ENCODE peak calls at places on chromosomes 12 and 14, in eight cellular contexts. One of them, this sample, is unnamed.

GRCh38 chr14:32230181-32230580 is 27.1 kb upstream of the RNU6-8 start:
- DNase-seq in brain microvascular endothelial cell: no peak
- DNase-seq in left ventricle myocardium inferior: no peak
- DNase-seq in Peyer's patch: no peak
- DNase-seq in astrocyte: peak
- DNase-seq in GM10248: no peak
- DNase-seq in WTC11: no peak
- DNase-seq in endothelial cell: no peak
- DNase-seq in this sample: no peak

GRCh38 chr12:132321321-132322118 is 7.9 kb downstream of the GALNT9 start:
- DNase-seq in WTC11: no peak
- DNase-seq in left ventricle myocardium inferior: no peak
- DNase-seq in brain microvascular endothelial cell: no peak
- DNase-seq in endothelial cell: no peak
- DNase-seq in Peyer's patch: no peak
- DNase-seq in astrocyte: no peak
- DNase-seq in GM10248: no peak
- DNase-seq in this sample: no peak

GRCh38 chr14:66652736-66653135 is 144.8 kb downstream of the GPHN start:
- DNase-seq in endothelial cell: no peak
- DNase-seq in Peyer's patch: no peak
- DNase-seq in astrocyte: no peak
- DNase-seq in WTC11: no peak
- DNase-seq in GM10248: no peak
- DNase-seq in left ventricle myocardium inferior: no peak
- DNase-seq in brain microvascular endothelial cell: no peak
- DNase-seq in this sample: no peak

GRCh38 chr14:58942516-58942915 is 246.0 kb upstream of the DAAM1 start:
- DNase-seq in brain microvascular endothelial cell: no peak
- DNase-seq in left ventricle myocardium inferior: no peak
- DNase-seq in WTC11: no peak
- DNase-seq in Peyer's patch: no peak
- DNase-seq in endothelial cell: no peak
- DNase-seq in GM10248: no peak
- DNase-seq in astrocyte: peak
- DNase-seq in this sample: no peak

GRCh38 chr14:70278281-70278680 is 81.2 kb downstream of the COX16 start:
- DNase-seq in GM10248: no peak
- DNase-seq in WTC11: no peak
- DNase-seq in astrocyte: no peak
- DNase-seq in Peyer's patch: no peak
- DNase-seq in endothelial cell: no peak
- DNase-seq in brain microvascular endothelial cell: no peak
- DNase-seq in left ventricle myocardium inferior: no peak
- DNase-seq in this sample: no peak

GRCh38 chr12:124865728-124866127 is 2.1 kb upstream of the SCARB1 start:
- DNase-seq in left ventricle myocardium inferior: no peak
- DNase-seq in brain microvascular endothelial cell: no peak
- DNase-seq in endothelial cell: no peak
- DNase-seq in GM10248: no peak
- DNase-seq in WTC11: no peak
- DNase-seq in Peyer's patch: no peak
- DNase-seq in astrocyte: no peak
- DNase-seq in this sample: no peak

GRCh38 chr14:36652542-36653201 is 9.0 kb upstream of the PAX9 start:
- DNase-seq in endothelial cell: no peak
- DNase-seq in Peyer's patch: no peak
- DNase-seq in brain microvascular endothelial cell: no peak
- DNase-seq in left ventricle myocardium inferior: no peak
- DNase-seq in GM10248: no peak
- DNase-seq in WTC11: no peak
- DNase-seq in astrocyte: no peak
- DNase-seq in this sample: no peak

GRCh38 chr12:88298761-88299242 is 156.7 kb downstream of the TMTC3 start:
- DNase-seq in astrocyte: peak
- DNase-seq in left ventricle myocardium inferior: no peak
- DNase-seq in Peyer's patch: no peak
- DNase-seq in WTC11: no peak
- DNase-seq in brain microvascular endothelial cell: peak
- DNase-seq in GM10248: no peak
- DNase-seq in endothelial cell: no peak
- DNase-seq in this sample: no peak

GRCh38 chr12:116478243-116478773 is 80.9 kb upstream of the MAP1LC3B2 start:
- DNase-seq in WTC11: no peak
- DNase-seq in Peyer's patch: no peak
- DNase-seq in astrocyte: no peak
- DNase-seq in brain microvascular endothelial cell: no peak
- DNase-seq in GM10248: no peak
- DNase-seq in left ventricle myocardium inferior: no peak
- DNase-seq in endothelial cell: no peak
- DNase-seq in this sample: no peak

GRCh38 chr12:90126125-90126524 is 417.5 kb upstream of the ATP2B1 start:
- DNase-seq in GM10248: no peak
- DNase-seq in endothelial cell: no peak
- DNase-seq in Peyer's patch: no peak
- DNase-seq in astrocyte: peak
- DNase-seq in WTC11: no peak
- DNase-seq in left ventricle myocardium inferior: no peak
- DNase-seq in brain microvascular endothelial cell: no peak
- DNase-seq in this sample: no peak

GRCh38 chr14:23482814-23483128 is 13.3 kb downstream of the NGDN start:
- DNase-seq in GM10248: no peak
- DNase-seq in Peyer's patch: no peak
- DNase-seq in astrocyte: no peak
- DNase-seq in endothelial cell: no peak
- DNase-seq in left ventricle myocardium inferior: no peak
- DNase-seq in brain microvascular endothelial cell: no peak
- DNase-seq in WTC11: no peak
- DNase-seq in this sample: no peak
- TF ChIP-seq CTCF in GM10248: no peak
- TF ChIP-seq CTCF in Peyer's patch: no peak
- TF ChIP-seq CTCF in astrocyte: no peak
- TF ChIP-seq CTCF in endothelial cell: no peak
- TF ChIP-seq CTCF in left ventricle myocardium inferior: no peak
- TF ChIP-seq CTCF in brain microvascular endothelial cell: no peak
- TF ChIP-seq CTCF in WTC11: no peak
- TF ChIP-seq CTCF in this sample: no peak

DNA sequence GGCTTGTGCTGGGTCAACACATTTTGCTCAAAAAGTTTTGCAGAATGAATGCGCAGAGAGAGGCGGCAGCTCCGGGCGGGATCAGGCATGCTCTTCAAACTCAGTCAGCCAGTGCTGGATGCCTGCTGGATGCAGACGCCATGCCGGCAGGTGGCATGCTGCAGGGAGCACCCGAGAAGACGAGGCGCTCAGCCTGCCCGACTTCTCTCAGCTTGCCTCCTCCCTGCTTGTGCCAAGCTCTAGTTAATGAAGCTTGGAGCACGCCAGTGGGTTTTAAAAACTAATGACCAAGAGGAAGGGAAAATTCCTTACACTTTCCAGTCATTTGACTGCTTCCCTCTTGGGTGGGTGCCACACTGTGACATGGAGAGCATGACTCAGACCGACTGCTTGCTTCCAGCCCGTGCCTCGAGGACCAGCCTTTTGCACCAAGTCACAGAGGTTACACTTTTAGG is 39.8 kb downstream of the SLC24A4 start:
- DNase-seq in endothelial cell: no peak
- DNase-seq in Peyer's patch: no peak
- DNase-seq in WTC11: no peak
- DNase-seq in left ventricle myocardium inferior: no peak
- DNase-seq in astrocyte: peak
- DNase-seq in GM10248: no peak
- DNase-seq in brain microvascular endothelial cell: peak
- DNase-seq in this sample: no peak
- TF ChIP-seq CTCF in endothelial cell: no peak
- TF ChIP-seq CTCF in Peyer's patch: no peak
- TF ChIP-seq CTCF in WTC11: no peak
- TF ChIP-seq CTCF in left ventricle myocardium inferior: no peak
- TF ChIP-seq CTCF in astrocyte: no peak
- TF ChIP-seq CTCF in GM10248: no peak
- TF ChIP-seq CTCF in brain microvascular endothelial cell: no peak
- TF ChIP-seq CTCF in this sample: no peak

DNA sequence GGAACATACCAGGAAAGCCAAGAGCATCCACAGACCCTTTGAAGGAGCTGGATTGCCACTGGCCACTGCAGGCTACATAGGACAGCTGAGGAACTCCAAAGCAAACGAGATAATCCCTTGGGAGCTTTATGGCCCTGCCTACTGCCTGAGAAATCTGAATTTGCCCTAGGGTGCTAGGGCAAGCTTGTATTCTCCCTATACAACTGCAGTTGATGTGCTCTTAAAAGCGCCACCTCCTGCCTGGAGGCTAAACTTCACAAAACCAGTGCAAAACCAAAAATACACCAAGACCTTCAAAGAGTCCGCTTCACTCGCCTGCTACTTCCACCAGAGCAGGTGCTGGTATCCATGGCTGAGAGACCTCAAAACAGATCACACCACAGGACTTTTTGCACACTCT is 99.6 kb upstream of the KRR1 start:
- DNase-seq in brain microvascular endothelial cell: no peak
- DNase-seq in left ventricle myocardium inferior: no peak
- DNase-seq in endothelial cell: no peak
- DNase-seq in GM10248: no peak
- DNase-seq in WTC11: peak
- DNase-seq in astrocyte: no peak
- DNase-seq in Peyer's patch: no peak
- DNase-seq in this sample: no peak
- TF ChIP-seq CTCF in brain microvascular endothelial cell: no peak
- TF ChIP-seq CTCF in left ventricle myocardium inferior: no peak
- TF ChIP-seq CTCF in endothelial cell: no peak
- TF ChIP-seq CTCF in GM10248: no peak
- TF ChIP-seq CTCF in WTC11: no peak
- TF ChIP-seq CTCF in astrocyte: no peak
- TF ChIP-seq CTCF in Peyer's patch: no peak
- TF ChIP-seq CTCF in this sample: no peak

DNA sequence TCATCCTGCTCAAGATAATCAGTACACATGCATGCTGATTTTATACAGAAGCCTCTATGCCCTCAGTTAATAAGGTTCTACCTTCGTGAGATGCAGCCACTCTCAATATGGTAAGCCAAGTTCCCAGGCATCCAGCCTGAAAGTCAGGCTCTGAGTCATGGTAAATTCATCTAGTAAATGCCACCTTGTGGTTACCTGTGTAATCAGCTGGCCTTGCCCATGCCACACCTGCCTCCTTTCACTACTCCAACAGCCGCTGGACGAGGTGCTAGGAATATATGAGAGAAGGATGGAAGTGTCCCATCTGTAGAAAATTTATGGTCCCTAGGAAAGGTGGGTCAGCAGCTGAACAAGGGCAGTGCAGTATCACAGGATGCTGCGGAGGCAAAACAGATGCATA is 207.3 kb downstream of the SSPN start:
- DNase-seq in WTC11: peak
- DNase-seq in astrocyte: peak
- DNase-seq in left ventricle myocardium inferior: no peak
- DNase-seq in GM10248: no peak
- DNase-seq in endothelial cell: no peak
- DNase-seq in Peyer's patch: peak
- DNase-seq in brain microvascular endothelial cell: no peak
- DNase-seq in this sample: no peak
- TF ChIP-seq CTCF in WTC11: no peak
- TF ChIP-seq CTCF in astrocyte: no peak
- TF ChIP-seq CTCF in left ventricle myocardium inferior: peak
- TF ChIP-seq CTCF in GM10248: no peak
- TF ChIP-seq CTCF in endothelial cell: no peak
- TF ChIP-seq CTCF in Peyer's patch: peak
- TF ChIP-seq CTCF in brain microvascular endothelial cell: no peak
- TF ChIP-seq CTCF in this sample: no peak

DNA sequence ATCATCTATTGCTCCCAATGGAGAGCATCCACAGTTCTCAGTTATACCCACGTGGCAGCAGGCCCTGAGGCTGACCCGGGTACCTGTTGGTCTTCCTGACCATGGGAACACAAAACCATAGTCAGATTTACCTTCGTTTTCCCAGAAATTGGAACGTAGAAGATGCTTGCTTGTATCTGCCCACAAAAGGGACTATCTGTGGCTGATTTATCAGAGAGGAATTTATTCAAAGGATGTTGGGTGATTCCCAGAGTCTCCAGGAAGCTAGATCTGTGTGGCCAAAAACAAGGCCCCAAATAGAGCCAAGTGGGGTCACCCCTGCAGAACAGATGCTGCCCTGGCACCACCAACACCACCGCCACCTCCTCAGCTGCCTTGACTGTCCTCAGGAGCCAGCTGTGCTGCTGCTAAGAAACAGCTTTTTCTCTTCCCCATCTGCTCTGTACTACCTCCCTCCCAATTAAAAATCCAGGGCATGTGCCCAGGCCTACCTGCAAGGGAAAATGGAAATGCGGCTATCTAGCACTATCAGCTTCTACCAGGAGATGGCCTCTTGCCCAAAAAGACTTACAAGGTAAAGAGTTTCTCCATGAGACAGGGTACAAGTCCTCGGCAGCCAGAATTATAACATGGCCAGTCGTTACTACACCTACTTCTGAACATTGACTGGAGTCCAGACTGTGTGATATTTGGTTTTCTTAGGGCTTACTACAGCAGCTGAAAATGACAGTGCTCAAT is 128.6 kb upstream of the PLEKHG7 start:
- DNase-seq in GM10248: no peak
- DNase-seq in Peyer's patch: no peak
- DNase-seq in brain microvascular endothelial cell: peak
- DNase-seq in WTC11: peak
- DNase-seq in astrocyte: peak
- DNase-seq in endothelial cell: peak
- DNase-seq in left ventricle myocardium inferior: no peak
- DNase-seq in this sample: no peak
- TF ChIP-seq CTCF in GM10248: peak
- TF ChIP-seq CTCF in Peyer's patch: no peak
- TF ChIP-seq CTCF in brain microvascular endothelial cell: peak
- TF ChIP-seq CTCF in WTC11: peak
- TF ChIP-seq CTCF in astrocyte: peak
- TF ChIP-seq CTCF in endothelial cell: peak
- TF ChIP-seq CTCF in left ventricle myocardium inferior: no peak
- TF ChIP-seq CTCF in this sample: no peak

This sample was measured in natural killer cell.